ENCODE peak calls at places on chromosomes 13 and 19, in four cellular contexts. X is foreskin fibroblast; G is naive thymus-derived CD4-positive, alpha-beta T cell; N is tibial nerve. F is an unnamed sample.

GRCh38 chr13:98495627-98496238 is 81.2 kb downstream of the STK24 start:
- DNase-seq in X (peak; percentile 72), G (no peak), N (no peak), F (no peak)

GRCh38 chr13:113776231-113777125 is 17.5 kb downstream of the TMEM255B start:
- DNase-seq in X (no peak), G (no peak), N (no peak), F (no peak)

GRCh38 chr13:86788624-86789023 is 882.5 kb upstream of the SLITRK5 start:
- DNase-seq in X (no peak), G (no peak), N (no peak), F (no peak)

GRCh38 chr13:46615888-46616531 is 63.0 kb downstream of the LRCH1 start:
- DNase-seq in X (peak; percentile 48), G (no peak), N (no peak), F (no peak)

GRCh38 chr19:31270897-31271568 is 78.2 kb downstream of the TSHZ3 start:
- DNase-seq in X (peak; percentile 20), G (no peak), N (no peak), F (no peak)

GRCh38 chr19:3538258-3538929 is 580 bp upstream of the TEKTIP1 start:
- DNase-seq in X (no peak), G (no peak), N (no peak), F (no peak)

GRCh38 chr13:49669735-49670309 is 21.5 kb downstream of the EBPL start:
- DNase-seq in X (peak; percentile 83), G (no peak), N (peak; percentile 18), F (no peak)

GRCh38 chr13:67075239-67075638 is 154.9 kb downstream of the PCDH9 start:
- DNase-seq in X (peak; percentile 19), G (no peak), N (no peak), F (no peak)

GRCh38 chr13:33312150-33312908 is 26.8 kb upstream of the STARD13 start:
- DNase-seq in X (peak; percentile 69), G (no peak), N (no peak), F (no peak)

GRCh38 chr13:110070511-110071120 is 236.3 kb downstream of the COL4A1 start:
- DNase-seq in X (peak; percentile 77), G (no peak), N (no peak), F (no peak)

GRCh38 chr13:99432637-99433542 is 68.4 kb upstream of the TM9SF2 start:
- DNase-seq in X (peak; percentile 86), G (peak; percentile 96), N (peak; percentile 69), F (no peak)

GRCh38 chr13:75675421-75675820 is 39.3 kb downstream of the LMO7 start:
- DNase-seq in X (no peak), G (no peak), N (no peak), F (no peak)

GRCh38 chr19:43229315-43229714 is 23.9 kb upstream of the PSG4 start:
- DNase-seq in X (peak; percentile 10), G (no peak), N (no peak), F (peak; percentile 28)

GRCh38 chr19:6740589-6741348 is 1.3 kb downstream of the TRIP10 start:
- DNase-seq in X (peak; percentile 65), G (no peak), N (no peak), F (no peak)

GRCh38 chr19:5953680-5954213 is 24.2 kb downstream of the RANBP3 start:
- DNase-seq in X (no peak), G (peak; percentile 16), N (no peak), F (no peak)

GRCh38 chr13:51997641-51998330 is 13.5 kb downstream of the ATP7B start:
- DNase-seq in X (no peak), G (no peak), N (no peak), F (no peak)

GRCh38 chr19:45919678-45920077 is 5.1 kb upstream of the NANOS2 start:
- DNase-seq in X (no peak), G (no peak), N (no peak), F (no peak)

GRCh38 chr19:39155114-39155700 is 29.6 kb downstream of the PAK4 start:
- DNase-seq in X (no peak), G (no peak), N (no peak), F (no peak)

GRCh38 chr13:110097013-110097412 is 209.9 kb downstream of the COL4A1 start:
- DNase-seq in X (no peak), G (no peak), N (no peak), F (no peak)

GRCh38 chr13:24288870-24289269 is 20.5 kb upstream of the C1QTNF9 start:
- DNase-seq in X (peak; percentile 29), G (no peak), N (no peak), F (no peak)

GRCh38 chr13:80945328-80945727 is 604.4 kb upstream of the SPRY2 start:
- DNase-seq in X (peak; percentile 7), G (no peak), N (no peak), F (no peak)

GRCh38 chr13:51549050-51549449 is 35.2 kb upstream of the WDFY2 start:
- DNase-seq in X (no peak), G (no peak), N (no peak), F (no peak)

GRCh38 chr19:17220207-17220758 is 5.1 kb downstream of the USE1 start:
- DNase-seq in X (peak; percentile 86), G (no peak), N (no peak), F (no peak)

GRCh38 chr19:15252398-15253018 is 20.3 kb upstream of the EPHX3 start:
- DNase-seq in X (peak; percentile 67), G (no peak), N (no peak), F (no peak)

GRCh38 chr19:3034845-3035541 is 5.9 kb upstream of the TLE2 start:
- DNase-seq in X (peak; percentile 53), G (peak; percentile 44), N (peak; percentile 41), F (peak; percentile 49)

GRCh38 chr13:20588529-20589110 is 21.7 kb downstream of the IFT88 start:
- DNase-seq in X (no peak), G (no peak), N (no peak), F (no peak)

GRCh38 chr19:15421726-15422260 is 3.0 kb upstream of the AKAP8L start:
- DNase-seq in X (no peak), G (no peak), N (no peak), F (no peak)

GRCh38 chr19:3056454-3057016 is 5.8 kb downstream of the TLE5 start:
- DNase-seq in X (no peak), G (no peak), N (no peak), F (no peak)

GRCh38 chr13:49516467-49516866 is 20.7 kb downstream of the PHF11 start:
- DNase-seq in X (no peak), G (no peak), N (no peak), F (no peak)

GRCh38 chr19:55311797-55312196 is 13.3 kb downstream of the TMEM150B start:
- DNase-seq in X (no peak), G (no peak), N (no peak), F (no peak)
- H3K4me3 ChIP-seq in X (no peak overlapping the region), G (no peak overlapping the region), N (no peak overlapping the region), F (no peak overlapping the region)

GRCh38 chr19:49672131-49672919 is 4.7 kb upstream of the PRMT1 start:
- DNase-seq in X (peak; percentile 83), G (peak; percentile 62), N (peak; percentile 61), F (no peak)
- H3K4me3 ChIP-seq in X (no peak overlapping the region), G (no peak overlapping the region), N (no peak overlapping the region), F (no peak overlapping the region)

GRCh38 chr13:102298051-102298450 is 103.8 kb downstream of the FGF14 start:
- DNase-seq in X (no peak), G (no peak), N (no peak), F (no peak)

GRCh38 chr13:102299366-102299765 is 102.5 kb downstream of the FGF14 start:
- DNase-seq in X (no peak), G (no peak), N (no peak), F (no peak)

GRCh38 chr13:102302534-102302933 is 99.3 kb downstream of the FGF14 start:
- DNase-seq in X (no peak), G (no peak), N (no peak), F (no peak)

GRCh38 chr13:102295316-102296048 is 106.4 kb downstream of the FGF14 start:
- DNase-seq in X (peak; percentile 88), G (no peak), N (no peak), F (no peak)

GRCh38 chr13:102300379-102300778 is 101.5 kb downstream of the FGF14 start:
- DNase-seq in X (no peak), G (no peak), N (no peak), F (no peak)
- H3K4me3 ChIP-seq in X (no peak overlapping the region), G (no peak overlapping the region), N (no peak overlapping the region), F (no peak overlapping the region)

GRCh38 chr19:8659905-8660304 is 29.5 kb downstream of the NFILZ start:
- DNase-seq in X (no peak), G (no peak), N (no peak), F (no peak)

GRCh38 chr19:8657869-8658268 is 27.4 kb downstream of the NFILZ start:
- DNase-seq in X (no peak), G (no peak), N (no peak), F (no peak)

GRCh38 chr19:8655340-8655709 is 24.9 kb downstream of the NFILZ start:
- DNase-seq in X (no peak), G (no peak), N (no peak), F (no peak)

GRCh38 chr19:8654591-8655339 is 24.3 kb downstream of the NFILZ start:
- DNase-seq in X (peak; percentile 71), G (peak; percentile 28), N (no peak), F (no peak)
- H3K4me3 ChIP-seq in X (no peak overlapping the region), G (peak overlapping the region; percentile 11), N (peak overlapping the region; percentile 19), F (peak overlapping the region; percentile 22)

GRCh38 chr13:74290324-74290773 is 156.1 kb upstream of the KLF12 start:
- DNase-seq in X (peak; percentile 51), G (peak; percentile 90), N (no peak), F (peak; percentile 63)

GRCh38 chr13:74288361-74288911 is 154.2 kb upstream of the KLF12 start:
- DNase-seq in X (peak; percentile 27), G (peak; percentile 41), N (no peak), F (no peak)

GRCh38 chr13:74289130-74289529 is 154.9 kb upstream of the KLF12 start:
- DNase-seq in X (no peak), G (no peak), N (no peak), F (no peak)

GRCh38 chr13:74287672-74288169 is 153.5 kb upstream of the KLF12 start:
- DNase-seq in X (peak; percentile 87), G (peak; percentile 98), N (peak; percentile 60), F (peak; percentile 90)

GRCh38 chr13:74289861-74290260 is 155.7 kb upstream of the KLF12 start:
- DNase-seq in X (no peak), G (no peak), N (no peak), F (no peak)
- H3K4me3 ChIP-seq in X (no peak overlapping the region), G (no peak overlapping the region), N (no peak overlapping the region), F (no peak overlapping the region)

DNA sequence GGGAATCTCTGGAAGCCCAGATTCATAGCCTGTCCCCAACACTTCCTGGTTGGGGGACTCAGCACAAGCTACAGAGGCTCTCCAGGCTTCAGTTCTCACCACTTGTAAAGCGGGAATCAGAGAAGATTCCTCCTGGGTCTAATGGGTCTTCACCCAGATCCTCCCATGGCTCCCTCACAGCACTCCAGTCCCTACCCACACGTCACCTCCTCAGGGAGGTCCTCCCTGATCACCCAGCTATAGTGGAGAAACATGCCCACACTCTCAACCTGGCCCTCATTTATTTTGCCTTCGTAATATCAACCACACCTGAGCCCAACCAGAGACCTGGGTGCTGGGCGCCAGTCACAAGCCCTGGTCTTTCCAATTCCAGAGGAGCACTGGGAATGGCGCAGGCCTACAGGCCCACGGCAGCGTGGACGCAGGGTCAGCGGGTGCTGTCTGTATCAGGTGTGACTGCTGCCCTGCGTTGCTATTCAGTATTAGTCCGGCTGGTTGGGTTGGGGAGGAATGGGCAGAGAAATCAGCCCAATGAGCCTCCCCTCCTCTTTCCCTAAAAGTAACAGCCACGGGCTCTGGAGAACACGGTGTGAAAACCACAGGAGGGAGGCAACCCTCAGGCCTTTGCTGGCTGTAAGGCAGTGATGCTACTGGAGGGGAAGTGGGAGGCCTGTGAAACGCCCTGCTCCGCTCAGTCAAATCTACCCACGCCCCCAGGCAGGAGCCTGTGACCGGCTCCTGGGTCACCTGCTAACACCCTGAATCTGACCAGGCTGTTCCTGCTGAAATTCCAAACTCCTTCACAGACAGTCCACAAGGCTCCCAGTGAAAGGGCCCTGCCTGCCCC is 5.2 kb downstream of the AKT2 start:
- DNase-seq in X (peak; percentile 42), G (peak; percentile 6), N (no peak), F (no peak)
- H3K4me3 ChIP-seq in X (no peak overlapping the region), G (no peak overlapping the region), N (peak overlapping the region; percentile 38), F (no peak overlapping the region)

F was measured in Jurkat, Clone E6-1.